ENCODE peak calls at places on chromosomes 13 and 19, in eight cellular contexts. S, G, B, Y, L, A, Q and D are unnamed samples.

GRCh38 chr13:83184819-83185218 is 697.5 kb downstream of the SLITRK1 start:
- DNase-seq in S (no peak), G (no peak), B (no peak), Y (no peak), L (no peak), A (no peak), Q (no peak), D (no peak)

GRCh38 chr13:27481766-27482165 is 31.4 kb upstream of the MTIF3 start:
- DNase-seq in S (peak; percentile 56), G (no peak), B (peak; percentile 13), Y (no peak), L (no peak), A (no peak), Q (peak; percentile 16), D (peak; percentile 26)

GRCh38 chr19:51387924-51388389 is at the start of gene LIM2:
- DNase-seq in S (no peak), G (no peak), B (no peak), Y (no peak), L (no peak), A (no peak), Q (no peak), D (no peak)

GRCh38 chr19:4597975-4598671 is 38.6 kb upstream of the SEMA6B start:
- DNase-seq in S (peak; percentile 51), G (no peak), B (peak; percentile 30), Y (no peak), L (peak; percentile 75), A (peak; percentile 40), Q (peak; percentile 63), D (peak; percentile 16)

GRCh38 chr13:41313659-41314197 is 2.7 kb downstream of the NAA16 start:
- DNase-seq in S (no peak), G (no peak), B (no peak), Y (no peak), L (no peak), A (no peak), Q (no peak), D (no peak)

GRCh38 chr13:92377396-92377795 is 849.2 kb upstream of the GPC6 start:
- DNase-seq in S (no peak), G (no peak), B (no peak), Y (no peak), L (no peak), A (no peak), Q (no peak), D (no peak)

GRCh38 chr13:79775830-79776229 is 294.9 kb downstream of the NDFIP2 start:
- DNase-seq in S (peak; percentile 88), G (peak; percentile 58), B (no peak), Y (peak; percentile 56), L (no peak), A (no peak), Q (peak; percentile 16), D (no peak)

GRCh38 chr19:4094761-4095487 is 28.2 kb upstream of the ZBTB7A start:
- DNase-seq in S (no peak), G (no peak), B (no peak), Y (no peak), L (no peak), A (no peak), Q (no peak), D (no peak)

GRCh38 chr19:53511933-53512374 is 26.0 kb upstream of the ZNF331 start:
- DNase-seq in S (peak; percentile 80), G (peak; percentile 30), B (no peak), Y (no peak), L (peak; percentile 56), A (peak; percentile 25), Q (peak; percentile 45), D (no peak)

GRCh38 chr19:10593820-10594637 is 6.9 kb upstream of the AP1M2 start:
- DNase-seq in S (no peak), G (no peak), B (no peak), Y (no peak), L (no peak), A (no peak), Q (no peak), D (no peak)

GRCh38 chr19:30225615-30226463 is 146.3 kb upstream of the ZNF536 start:
- DNase-seq in S (no peak), G (no peak), B (no peak), Y (no peak), L (no peak), A (no peak), Q (no peak), D (no peak)

GRCh38 chr13:93249259-93249917 is 22.8 kb downstream of the GPC6 start:
- DNase-seq in S (peak; percentile 4), G (peak; percentile 71), B (no peak), Y (no peak), L (no peak), A (no peak), Q (no peak), D (no peak)

GRCh38 chr19:37654525-37654832 is 786 bp downstream of the ZFP30 start:
- DNase-seq in S (peak; percentile 42), G (no peak), B (no peak), Y (no peak), L (no peak), A (no peak), Q (no peak), D (no peak)

GRCh38 chr13:34224877-34225276 is 406.9 kb downstream of the RFC3 start:
- DNase-seq in S (peak; percentile 64), G (no peak), B (no peak), Y (no peak), L (no peak), A (no peak), Q (no peak), D (no peak)

GRCh38 chr19:33152178-33152577 is 20.3 kb downstream of the WDR88 start:
- DNase-seq in S (no peak), G (no peak), B (no peak), Y (no peak), L (no peak), A (no peak), Q (no peak), D (no peak)

GRCh38 chr13:32984857-32985626 is 31.2 kb upstream of the KL start:
- DNase-seq in S (no peak), G (no peak), B (no peak), Y (no peak), L (no peak), A (no peak), Q (peak; percentile 13), D (no peak)

GRCh38 chr13:23715092-23715761 is 145.0 kb downstream of the TNFRSF19 start:
- DNase-seq in S (no peak), G (no peak), B (no peak), Y (no peak), L (no peak), A (no peak), Q (no peak), D (no peak)

GRCh38 chr13:113657851-113658741 is at the start of gene ATP4B:
- DNase-seq in S (no peak), G (no peak), B (no peak), Y (no peak), L (no peak), A (no peak), Q (no peak), D (no peak)